ENCODE peak calls at places on chromosomes 11 and 22, in four cellular contexts. One of them, this sample, is unnamed.
A peak's percentile ranks its signal among the peaks of the same experiment; 100 is the strongest.

GRCh38 chr11:128246364-128247234 is 340.8 kb downstream of the ETS1 start:
- DNase-seq in K562: no peak
- DNase-seq in HepG2: no peak
- DNase-seq in GM12878: no peak
- DNase-seq in this sample: no peak

GRCh38 chr11:61696602-61697001 is 16.4 kb downstream of the DAGLA start:
- DNase-seq in K562: no peak
- DNase-seq in HepG2: no peak
- DNase-seq in GM12878: no peak
- DNase-seq in this sample: no peak

GRCh38 chr11:31050061-31050790 is 319.3 kb downstream of the DCDC1 start:
- DNase-seq in K562: no peak
- DNase-seq in HepG2: no peak
- DNase-seq in GM12878: no peak
- DNase-seq in this sample: no peak

GRCh38 chr11:93330446-93330984 is at the start of gene DEUP1:
- DNase-seq in K562: peak; percentile 75
- DNase-seq in HepG2: no peak
- DNase-seq in GM12878: no peak
- DNase-seq in this sample: no peak

GRCh38 chr22:50627452-50627913 is 469 bp downstream of the ARSA start:
- DNase-seq in K562: no peak
- DNase-seq in HepG2: peak; percentile 15
- DNase-seq in GM12878: no peak
- DNase-seq in this sample: no peak

GRCh38 chr22:32175751-32176644 is 16.9 kb upstream of the C22orf42 start:
- DNase-seq in K562: no peak
- DNase-seq in HepG2: no peak
- DNase-seq in GM12878: no peak
- DNase-seq in this sample: no peak

GRCh38 chr11:58788355-58789023 is 56.0 kb downstream of the GLYATL2 start:
- DNase-seq in K562: peak; percentile 65
- DNase-seq in HepG2: peak; percentile 67
- DNase-seq in GM12878: peak; percentile 7
- DNase-seq in this sample: peak; percentile 42

GRCh38 chr22:23774922-23775436 is 2.3 kb downstream of the MMP11 start:
- DNase-seq in K562: no peak
- DNase-seq in HepG2: no peak
- DNase-seq in GM12878: no peak
- DNase-seq in this sample: peak; percentile 19

GRCh38 chr22:44311855-44312170 is 938 bp downstream of the SHISAL1 start:
- DNase-seq in K562: no peak
- DNase-seq in HepG2: no peak
- DNase-seq in GM12878: no peak
- DNase-seq in this sample: no peak

GRCh38 chr11:66069715-66070603 is at the start of gene PACS1:
- DNase-seq in K562: peak; percentile 91
- DNase-seq in HepG2: peak; percentile 25
- DNase-seq in GM12878: no peak
- DNase-seq in this sample: peak; percentile 70

GRCh38 chr11:63805844-63806415 is 7.3 kb upstream of the SPINDOC start:
- DNase-seq in K562: no peak
- DNase-seq in HepG2: no peak
- DNase-seq in GM12878: no peak
- DNase-seq in this sample: no peak

GRCh38 chr11:75779960-75780359 is 11.4 kb downstream of the DGAT2 start:
- DNase-seq in K562: no peak
- DNase-seq in HepG2: no peak
- DNase-seq in GM12878: no peak
- DNase-seq in this sample: no peak

GRCh38 chr22:44191036-44191454 is 10.3 kb downstream of the PARVG start:
- DNase-seq in K562: no peak
- DNase-seq in HepG2: no peak
- DNase-seq in GM12878: no peak
- DNase-seq in this sample: no peak

GRCh38 chr22:20031732-20032406 is 11.0 kb downstream of the TANGO2 start:
- DNase-seq in K562: no peak
- DNase-seq in HepG2: no peak
- DNase-seq in GM12878: no peak
- DNase-seq in this sample: no peak

GRCh38 chr22:40955516-40955915 is 4.3 kb downstream of the RBX1 start:
- DNase-seq in K562: no peak
- DNase-seq in HepG2: no peak
- DNase-seq in GM12878: no peak
- DNase-seq in this sample: no peak

GRCh38 chr11:64141081-64141783 is 24.7 kb downstream of the MACROD1 start:
- DNase-seq in K562: no peak
- DNase-seq in HepG2: no peak
- DNase-seq in GM12878: no peak
- DNase-seq in this sample: no peak

GRCh38 chr11:117419136-117419914 is 91.7 kb downstream of the CEP164 start:
- DNase-seq in K562: no peak
- DNase-seq in HepG2: no peak
- DNase-seq in GM12878: no peak
- DNase-seq in this sample: no peak

GRCh38 chr11:110857885-110858555 is 145.8 kb upstream of the ARHGAP20 start:
- DNase-seq in K562: no peak
- DNase-seq in HepG2: no peak
- DNase-seq in GM12878: no peak
- DNase-seq in this sample: no peak

GRCh38 chr11:96219981-96220623 is 122.9 kb downstream of the MAML2 start:
- DNase-seq in K562: no peak
- DNase-seq in HepG2: peak; percentile 69
- DNase-seq in GM12878: no peak
- DNase-seq in this sample: no peak

GRCh38 chr22:35746248-35746647 is 28.6 kb downstream of the APOL5 start:
- DNase-seq in K562: no peak
- DNase-seq in HepG2: no peak
- DNase-seq in GM12878: no peak
- DNase-seq in this sample: no peak

GRCh38 chr11:116696381-116696941 is 76.3 kb downstream of the BUD13 start:
- DNase-seq in K562: no peak
- DNase-seq in HepG2: no peak
- DNase-seq in GM12878: no peak
- DNase-seq in this sample: no peak

GRCh38 chr11:66278396-66279091 is 569 bp downstream of the CNIH2 start:
- DNase-seq in K562: peak; percentile 67
- DNase-seq in HepG2: no peak
- DNase-seq in GM12878: no peak
- DNase-seq in this sample: no peak

GRCh38 chr11:69644071-69644961 is 3.4 kb downstream of the CCND1 start:
- DNase-seq in K562: peak; percentile 40
- DNase-seq in HepG2: peak; percentile 66
- DNase-seq in GM12878: no peak
- DNase-seq in this sample: peak; percentile 79
- TF ChIP-seq POLR2A in K562: no peak
- TF ChIP-seq POLR2A in HepG2: peak; percentile 8
- TF ChIP-seq POLR2A in GM12878: no peak
- TF ChIP-seq POLR2A in this sample: no peak

DNA sequence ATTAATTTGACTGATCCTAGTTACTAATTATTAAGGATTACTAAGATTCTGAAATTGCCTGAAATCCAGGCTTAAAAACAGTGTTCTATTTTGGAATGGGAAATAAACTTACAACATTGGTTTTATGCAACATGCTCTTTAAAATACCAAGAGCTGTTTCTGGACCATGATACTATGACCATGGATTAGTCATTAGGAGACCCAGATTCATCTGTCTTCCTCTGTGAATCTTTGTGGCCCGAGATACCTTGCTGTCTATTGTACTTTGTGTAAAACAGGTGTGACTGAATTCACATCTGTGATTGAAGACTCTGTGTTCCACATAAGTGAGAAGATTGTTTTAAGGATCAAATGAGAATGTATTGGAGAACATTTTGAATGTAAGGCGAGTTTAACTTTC is 98.8 kb downstream of the HSD17B12 start:
- DNase-seq in K562: no peak
- DNase-seq in HepG2: no peak
- DNase-seq in GM12878: no peak
- DNase-seq in this sample: no peak
- TF ChIP-seq MYC in K562: no peak
- TF ChIP-seq MYC in HepG2: no peak
- TF ChIP-seq MYC in GM12878: no peak
- TF ChIP-seq MYC in this sample: no peak

GRCh38 chr22:37137903-37138665 is 11.6 kb downstream of the IL2RB start:
- DNase-seq in K562: no peak
- DNase-seq in HepG2: no peak
- DNase-seq in GM12878: no peak
- DNase-seq in this sample: no peak

GRCh38 chr22:37138879-37139561 is 10.7 kb downstream of the IL2RB start:
- DNase-seq in K562: no peak
- DNase-seq in HepG2: no peak
- DNase-seq in GM12878: no peak
- DNase-seq in this sample: no peak

GRCh38 chr22:37140686-37141323 is 8.9 kb downstream of the IL2RB start:
- DNase-seq in K562: no peak
- DNase-seq in HepG2: no peak
- DNase-seq in GM12878: no peak
- DNase-seq in this sample: no peak

GRCh38 chr22:37141476-37141875 is 8.2 kb downstream of the IL2RB start:
- DNase-seq in K562: no peak
- DNase-seq in HepG2: no peak
- DNase-seq in GM12878: no peak
- DNase-seq in this sample: no peak

GRCh38 chr22:37139762-37140161 is 10.0 kb downstream of the IL2RB start:
- DNase-seq in K562: no peak
- DNase-seq in HepG2: no peak
- DNase-seq in GM12878: no peak
- DNase-seq in this sample: no peak
- TF ChIP-seq CHD2 in K562: no peak
- TF ChIP-seq CHD2 in HepG2: no peak
- TF ChIP-seq CHD2 in GM12878: no peak
- TF ChIP-seq CHD2 in this sample: no peak

DNA sequence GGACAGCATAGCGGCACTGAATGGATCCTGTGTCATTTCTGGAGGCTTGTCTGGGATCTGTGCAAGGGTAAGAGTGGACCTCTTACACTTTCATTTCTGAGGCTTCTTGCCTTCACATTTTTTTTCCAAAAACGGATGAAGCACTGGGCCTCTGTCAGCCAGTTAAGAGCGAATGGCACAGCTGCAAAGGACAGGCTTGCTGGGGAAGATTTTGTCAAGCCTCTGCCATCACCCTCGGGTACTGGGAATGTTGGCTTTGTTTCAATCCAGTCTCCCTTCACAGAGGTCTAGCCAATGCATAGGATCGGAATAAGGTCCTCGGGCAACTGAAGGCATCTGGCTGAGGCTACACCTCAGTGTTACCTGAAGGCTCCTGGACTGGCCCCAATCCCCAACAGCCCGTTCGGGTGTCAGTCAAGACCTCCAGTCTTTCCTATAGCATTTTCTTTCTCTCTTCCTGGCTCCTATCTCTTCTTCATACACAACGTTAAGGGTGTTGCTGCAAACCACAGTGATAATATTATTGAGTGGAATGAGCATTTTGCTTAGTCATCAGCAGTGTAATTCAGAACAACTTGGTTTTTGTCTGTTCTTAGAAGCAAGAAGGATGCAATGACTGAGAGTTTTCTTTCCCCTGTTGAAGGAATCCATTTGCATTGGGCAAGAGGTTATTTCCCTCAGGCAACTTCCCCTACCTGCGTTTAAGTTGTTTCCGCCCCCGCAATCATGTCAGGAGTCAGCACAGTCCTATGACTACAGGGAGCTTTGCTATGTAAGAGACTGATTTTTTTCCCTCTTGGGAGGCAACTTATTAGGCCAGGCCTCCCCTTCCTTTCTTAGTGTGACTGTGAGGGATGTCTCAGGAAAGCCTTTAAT is 22.8 kb downstream of the NPAT start:
- DNase-seq in K562: peak; percentile 68
- DNase-seq in HepG2: no peak
- DNase-seq in GM12878: peak; percentile 68
- DNase-seq in this sample: no peak
- TF ChIP-seq POLR2A in K562: no peak
- TF ChIP-seq POLR2A in HepG2: no peak
- TF ChIP-seq POLR2A in GM12878: no peak
- TF ChIP-seq POLR2A in this sample: no peak

DNA sequence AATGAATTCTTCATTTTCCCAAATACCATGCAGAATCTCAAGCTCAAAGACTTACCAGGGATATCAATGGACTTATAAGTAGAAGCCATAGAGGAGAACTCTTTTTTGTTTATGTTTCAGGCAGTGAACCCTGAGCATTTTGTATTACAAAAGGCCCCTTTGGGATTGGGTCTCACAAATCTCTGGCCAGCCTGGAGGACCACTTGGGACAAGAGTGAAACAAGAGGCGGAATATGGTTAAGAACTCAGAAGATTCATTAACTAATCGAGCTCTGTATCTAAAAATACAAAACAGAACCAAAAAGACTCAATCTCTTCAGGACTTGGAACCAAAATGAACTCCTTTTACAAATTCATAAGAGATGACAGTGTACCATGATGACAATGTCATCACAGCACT is at the start of gene OR52A5:
- DNase-seq in K562: no peak
- DNase-seq in HepG2: no peak
- DNase-seq in GM12878: no peak
- DNase-seq in this sample: no peak
- TF ChIP-seq MYC in K562: no peak
- TF ChIP-seq MYC in HepG2: no peak
- TF ChIP-seq MYC in GM12878: no peak
- TF ChIP-seq MYC in this sample: no peak

DNA sequence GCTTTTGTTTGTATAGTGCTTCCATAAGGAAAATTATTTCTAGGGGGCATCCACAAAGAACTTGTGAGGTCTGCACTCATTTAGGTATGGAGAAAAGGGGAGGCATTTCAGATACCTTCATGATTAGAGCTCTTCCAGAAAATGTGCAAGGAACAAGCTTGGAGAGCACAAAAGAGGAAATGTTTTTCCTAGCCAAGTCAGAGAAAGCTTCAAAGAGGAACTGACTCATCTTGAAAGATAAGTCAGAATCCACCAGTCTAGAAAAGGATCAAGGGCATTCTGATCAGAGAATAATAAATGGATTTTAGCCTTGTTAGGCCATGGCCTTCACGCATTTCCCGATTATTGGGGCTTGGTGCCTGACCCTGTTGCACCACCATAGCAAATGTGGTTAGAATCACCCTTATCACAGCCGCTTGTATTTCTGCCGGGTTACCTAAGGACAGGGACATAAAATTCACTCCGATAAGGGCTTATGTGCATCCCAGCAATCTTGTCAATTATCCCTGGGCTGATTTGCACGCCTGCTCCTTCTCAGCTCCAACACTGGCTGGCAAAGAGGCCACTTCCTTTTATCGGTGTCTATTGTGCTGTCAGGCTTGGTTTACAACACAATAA is 613.6 kb downstream of the SOX6 start:
- DNase-seq in K562: no peak
- DNase-seq in HepG2: no peak
- DNase-seq in GM12878: no peak
- DNase-seq in this sample: no peak
- TF ChIP-seq CHD2 in K562: no peak
- TF ChIP-seq CHD2 in HepG2: no peak
- TF ChIP-seq CHD2 in GM12878: no peak
- TF ChIP-seq CHD2 in this sample: no peak

This sample was measured in A549.